ENCODE peak calls at places on chromosomes 7 and 10, in seven cellular contexts. F, I, L, P, W, R and Q are unnamed samples.

GRCh38 chr10:8361510-8361844 is 307.0 kb downstream of the GATA3 start:
- DNase-seq in F (no peak), I (no peak), L (no peak), P (no peak), W (no peak), R (no peak), Q (no peak)

GRCh38 chr10:83539528-83540308 is 599.6 kb upstream of the GHITM start:
- DNase-seq in F (no peak), I (no peak), L (no peak), P (peak; percentile 48), W (no peak), R (no peak), Q (no peak)

GRCh38 chr7:4631664-4632171 is 50.4 kb upstream of the FOXK1 start:
- DNase-seq in F (peak; percentile 84), I (no peak), L (peak; percentile 49), P (peak; percentile 90), W (peak; percentile 76), R (peak; percentile 84), Q (no peak)

GRCh38 chr10:124221356-124222297 is 128.2 kb upstream of the CHST15 start:
- DNase-seq in F (no peak), I (no peak), L (no peak), P (no peak), W (no peak), R (peak; percentile 15), Q (no peak)

GRCh38 chr10:68221196-68221595 is 10.7 kb downstream of the ATOH7 start:
- DNase-seq in F (no peak), I (no peak), L (no peak), P (no peak), W (no peak), R (no peak), Q (no peak)

GRCh38 chr10:50740351-50740688 is 584 bp downstream of the ASAH2B start:
- DNase-seq in F (no peak), I (no peak), L (no peak), P (no peak), W (peak; percentile 43), R (peak; percentile 85), Q (no peak)

GRCh38 chr10:131248376-131249165 is 63.0 kb downstream of the TCERG1L start:
- DNase-seq in F (no peak), I (no peak), L (no peak), P (no peak), W (no peak), R (no peak), Q (no peak)

GRCh38 chr10:67599597-67599996 is 96.4 kb downstream of the CTNNA3 start:
- DNase-seq in F (no peak), I (no peak), L (no peak), P (no peak), W (no peak), R (no peak), Q (no peak)

GRCh38 chr10:110927461-110927860 is 8.1 kb downstream of the SHOC2 start:
- DNase-seq in F (no peak), I (no peak), L (no peak), P (no peak), W (no peak), R (no peak), Q (no peak)

GRCh38 chr10:95290446-95290800 is 380 bp downstream of the PDLIM1 start:
- DNase-seq in F (no peak), I (no peak), L (peak; percentile 45), P (peak; percentile 41), W (no peak), R (no peak), Q (no peak)

GRCh38 chr7:63065684-63066083 is 933.0 kb upstream of the ZNF722 start:
- DNase-seq in F (no peak), I (no peak), L (no peak), P (no peak), W (no peak), R (no peak), Q (peak; percentile 76)

DNA sequence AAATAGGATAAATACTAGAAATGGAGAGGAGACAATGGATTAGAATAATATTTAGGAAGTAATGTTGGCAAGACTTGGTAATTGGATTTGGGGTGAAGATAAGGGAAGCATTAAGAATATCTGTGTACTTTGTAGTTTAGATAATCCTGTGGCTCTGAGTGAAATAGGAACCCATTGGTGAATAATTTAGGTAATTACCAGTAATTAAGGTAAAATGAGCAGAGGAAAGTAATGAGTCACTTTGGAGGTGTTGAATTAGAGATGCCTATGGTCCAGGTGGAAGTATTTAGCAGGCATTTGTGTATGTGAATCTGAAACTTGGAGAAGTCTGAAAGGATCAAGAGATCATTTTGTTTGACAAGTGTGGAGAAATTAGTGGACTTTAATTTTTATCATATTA is 5.7 kb downstream of the C1GALT1 start:
- DNase-seq in F (no peak), I (no peak), L (no peak), P (no peak), W (no peak), R (no peak), Q (no peak)
- TF ChIP-seq CTCF in F (no peak), I (no peak), L (no peak), P (no peak), W (no peak), R (no peak), Q (no peak)

GRCh38 chr10:60125928-60126327 is 219.6 kb upstream of the CCDC6 start:
- DNase-seq in F (no peak), I (no peak), L (no peak), P (no peak), W (no peak), R (no peak), Q (no peak)
- TF ChIP-seq CTCF in F (no peak), I (no peak), L (no peak), P (no peak), W (no peak), R (no peak), Q (no peak)

GRCh38 chr7:71216211-71216610 is 84.3 kb downstream of the GALNT17 start:
- DNase-seq in F (no peak), I (no peak), L (no peak), P (no peak), W (no peak), R (no peak), Q (no peak)

GRCh38 chr7:71221549-71221948 is 89.6 kb downstream of the GALNT17 start:
- DNase-seq in F (no peak), I (no peak), L (no peak), P (no peak), W (no peak), R (no peak), Q (no peak)

GRCh38 chr7:71221049-71221448 is 89.1 kb downstream of the GALNT17 start:
- DNase-seq in F (no peak), I (no peak), L (no peak), P (no peak), W (no peak), R (no peak), Q (no peak)

GRCh38 chr7:71220210-71220695 is 88.3 kb downstream of the GALNT17 start:
- DNase-seq in F (peak; percentile 64), I (no peak), L (no peak), P (no peak), W (no peak), R (no peak), Q (no peak)
- TF ChIP-seq CTCF in F (peak; percentile 46), I (no peak), L (no peak), P (peak; percentile 30), W (no peak), R (no peak), Q (no peak)

DNA sequence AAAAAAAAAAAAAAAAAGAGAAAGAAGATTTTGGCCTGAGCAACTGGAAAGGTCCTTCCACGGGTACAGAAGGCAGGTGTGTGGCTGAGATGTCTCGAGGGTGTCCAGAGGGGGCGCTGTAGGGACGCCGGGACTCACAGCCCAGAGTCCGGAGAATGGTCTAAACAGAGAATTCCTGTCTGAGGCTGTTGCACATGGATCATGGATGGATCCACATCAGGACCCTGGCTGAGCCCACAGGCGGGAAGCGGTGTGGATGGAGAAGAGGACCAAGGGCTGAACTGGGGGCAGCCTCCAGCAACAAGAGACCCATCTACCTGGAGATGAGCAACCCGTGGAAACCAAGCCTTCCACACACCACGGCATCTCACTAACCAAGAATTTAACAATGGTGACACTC is 55.0 kb downstream of the PKD1L1 start:
- DNase-seq in F (no peak), I (no peak), L (no peak), P (peak; percentile 80), W (no peak), R (no peak), Q (peak; percentile 78)
- TF ChIP-seq CTCF in F (no peak), I (no peak), L (no peak), P (peak; percentile 81), W (peak; percentile 54), R (peak; percentile 59), Q (peak; percentile 33)

DNA sequence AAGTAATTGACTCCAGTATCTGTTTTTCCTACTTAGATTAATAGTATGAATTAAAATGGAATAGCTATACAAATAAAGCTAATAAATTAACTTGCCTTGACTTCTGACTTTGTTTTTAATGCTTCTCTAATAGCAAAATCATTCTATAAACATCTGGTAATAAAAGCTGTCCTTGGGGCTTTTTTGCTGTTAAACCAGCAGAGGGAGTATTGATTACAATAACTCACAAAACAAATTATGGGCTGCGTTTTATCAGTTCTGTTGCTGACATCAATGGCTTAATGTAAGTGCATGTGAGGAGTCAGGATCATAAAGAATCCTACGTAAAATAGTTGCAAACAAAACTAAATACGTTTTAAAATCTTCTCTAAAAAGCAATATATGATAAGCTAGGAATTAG is 667.8 kb downstream of the PCDH15 start:
- DNase-seq in F (no peak), I (no peak), L (no peak), P (peak; percentile 36), W (no peak), R (no peak), Q (no peak)
- TF ChIP-seq CTCF in F (no peak), I (no peak), L (no peak), P (peak; percentile 80), W (peak; percentile 60), R (peak; percentile 16), Q (peak; percentile 54)